ENCODE peak calls at places on chromosomes 7 and 10, in ten cellular contexts. X, V, J, T, Y, C, M, G, L and H are unnamed samples.

GRCh38 chr10:4196948-4197390 is 412.0 kb upstream of the KLF6 start:
- DNase-seq in L (no peak), M (no peak), X (no peak), V (no peak), Y (peak), C (no peak), J (no peak), T (no peak), G (peak), H (no peak)

GRCh38 chr7:30460246-30460633 is 18.3 kb downstream of the NOD1 start:
- DNase-seq in J (no peak), G (no peak), L (no peak), V (no peak), Y (no peak), M (no peak), T (no peak), C (no peak), X (no peak), H (no peak)

GRCh38 chr7:41470081-41470480 is 232.8 kb downstream of the INHBA start:
- DNase-seq in T (no peak), J (no peak), L (no peak), C (no peak), Y (no peak), M (no peak), G (no peak), V (no peak), X (no peak), H (no peak)

GRCh38 chr7:55056577-55057480 is 38.0 kb downstream of the EGFR start:
- DNase-seq in T (peak), M (peak), X (no peak), Y (no peak), J (no peak), C (no peak), V (no peak), L (no peak), G (no peak), H (no peak)

GRCh38 chr7:155377837-155378579 is 79.9 kb upstream of the EN2 start:
- DNase-seq in T (no peak), G (peak), C (no peak), M (no peak), V (no peak), X (no peak), L (no peak), Y (peak), J (no peak), H (peak)

GRCh38 chr7:132609222-132609621 is 33.0 kb upstream of the PLXNA4 start:
- DNase-seq in Y (peak), C (no peak), X (no peak), G (no peak), L (no peak), V (no peak), M (no peak), J (no peak), T (no peak), H (no peak)

GRCh38 chr10:22339761-22340361 is 5.4 kb upstream of the SPAG6 start:
- DNase-seq in J (no peak), C (no peak), M (peak), Y (no peak), T (no peak), V (peak), X (no peak), L (no peak), G (no peak), H (no peak)

GRCh38 chr10:64067009-64067606 is 545.9 kb downstream of the REEP3 start:
- DNase-seq in J (no peak), M (no peak), V (no peak), G (no peak), X (no peak), T (no peak), L (no peak), C (no peak), Y (no peak), H (no peak)

GRCh38 chr7:38744746-38745145 is 113.6 kb upstream of the AMPH start:
- DNase-seq in M (peak), G (peak), T (no peak), J (no peak), V (peak), L (peak), C (no peak), X (no peak), Y (peak), H (no peak)

GRCh38 chr10:47049906-47050305 is 138.7 kb downstream of the PTPN20 start:
- DNase-seq in L (no peak), G (no peak), J (no peak), X (peak), M (no peak), T (no peak), C (peak), V (no peak), Y (no peak), H (no peak)

GRCh38 chr7:77461246-77461645 is 45.1 kb upstream of the GSAP start:
- DNase-seq in J (no peak), X (no peak), M (no peak), T (no peak), Y (no peak), G (no peak), L (no peak), C (no peak), V (peak), H (no peak)

GRCh38 chr10:125117941-125118630 is 42.3 kb downstream of the CTBP2 start:
- DNase-seq in J (no peak), Y (no peak), M (peak), T (no peak), C (peak), G (no peak), V (no peak), L (no peak), X (no peak), H (no peak)

GRCh38 chr10:98296514-98296913 is 28.5 kb upstream of the LOXL4 start:
- DNase-seq in J (no peak), V (no peak), C (no peak), M (peak), Y (no peak), T (no peak), X (no peak), L (no peak), G (peak), H (no peak)
- TF ChIP-seq CTCF in J (no peak), V (no peak), C (no peak), M (no peak), Y (no peak), T (no peak), X (no peak), L (no peak), G (no peak), H (no peak)

DNA sequence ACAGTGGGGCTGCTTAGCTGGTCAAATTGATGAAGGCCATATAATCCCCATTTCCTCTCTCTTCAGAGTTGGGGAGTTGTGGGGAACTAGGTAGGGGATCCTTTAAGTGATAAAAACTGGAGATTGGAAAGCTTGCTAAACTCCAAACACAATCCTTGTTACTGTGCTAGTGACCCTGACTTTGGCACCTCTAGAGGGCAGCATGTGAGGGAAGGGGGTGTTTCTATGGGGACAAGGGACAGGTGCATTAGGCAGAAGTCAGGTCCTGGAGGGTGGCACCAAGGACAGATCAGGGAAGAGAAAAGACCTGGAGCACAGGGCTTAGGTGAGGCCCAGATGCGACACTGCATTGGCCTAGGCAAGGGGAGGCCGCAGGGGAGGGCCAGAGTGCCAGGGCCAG is 66.9 kb downstream of the CDHR3 start:
- DNase-seq in J (no peak), M (no peak), L (no peak), G (no peak), C (no peak), Y (no peak), V (no peak), X (no peak), T (no peak), H (no peak)
- TF ChIP-seq CTCF in J (no peak), M (no peak), L (no peak), G (no peak), C (no peak), Y (no peak), V (no peak), X (no peak), T (no peak), H (no peak)

DNA sequence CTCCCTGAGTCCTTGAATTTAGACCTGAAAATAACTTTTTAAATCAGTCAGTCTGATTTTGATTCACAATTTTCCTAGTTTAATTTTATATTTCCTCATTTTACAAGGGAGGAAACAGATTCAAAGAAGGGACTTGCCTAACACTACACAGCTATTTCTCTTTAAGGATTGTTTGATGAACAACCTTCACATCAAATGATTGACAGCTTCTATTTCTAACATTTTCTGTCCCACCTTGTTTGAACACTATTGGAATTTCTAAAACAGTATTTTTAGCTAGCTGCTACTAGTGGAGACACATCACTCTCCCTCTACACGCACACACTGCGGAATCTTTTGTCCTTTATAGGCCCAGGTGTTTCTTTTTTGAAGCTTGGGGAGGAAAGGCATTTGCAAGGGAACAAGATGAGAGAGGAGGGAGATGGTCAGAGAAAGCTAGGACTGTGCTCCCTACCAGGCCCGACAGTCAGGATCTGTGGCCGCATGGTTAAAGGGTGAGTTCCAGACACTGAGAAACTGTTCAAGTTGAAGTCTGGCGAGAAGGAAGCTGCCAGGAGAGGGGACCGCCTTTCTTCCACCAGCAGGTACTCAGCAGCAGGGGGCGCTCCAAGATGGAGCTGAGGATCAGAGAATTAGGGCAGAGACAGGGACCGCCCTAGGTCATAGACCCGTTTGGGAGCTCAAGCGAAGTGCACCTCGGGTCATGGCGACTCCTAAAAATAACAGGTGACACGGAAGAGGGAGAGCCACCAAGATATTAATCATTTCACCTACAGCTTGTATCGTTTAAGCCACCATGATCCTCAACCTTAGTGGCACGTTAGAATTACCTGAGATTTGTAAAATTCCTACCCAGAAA is 49.7 kb downstream of the DNAJC12 start:
- DNase-seq in X (peak), M (peak), Y (no peak), G (no peak), V (no peak), C (peak), T (peak), J (no peak), L (no peak), H (peak)
- TF ChIP-seq CTCF in X (peak), M (peak), Y (peak), G (peak), V (peak), C (peak), T (peak), J (peak), L (peak), H (peak)

GRCh38 chr10:77348711-77349110 is 288.9 kb downstream of the KCNMA1 start:
- DNase-seq in T (no peak), M (no peak), V (no peak), X (no peak), Y (peak), L (no peak), C (no peak), G (no peak), J (no peak), H (no peak)

GRCh38 chr10:77350134-77350533 is 287.5 kb downstream of the KCNMA1 start:
- DNase-seq in L (no peak), C (no peak), G (no peak), J (no peak), X (no peak), V (no peak), T (no peak), Y (no peak), M (no peak), H (no peak)

GRCh38 chr10:77351386-77351785 is 286.2 kb downstream of the KCNMA1 start:
- DNase-seq in C (no peak), X (no peak), G (peak), Y (peak), J (no peak), V (no peak), T (no peak), M (peak), L (no peak), H (no peak)

GRCh38 chr10:77349226-77349625 is 288.4 kb downstream of the KCNMA1 start:
- DNase-seq in G (peak), M (no peak), V (no peak), J (no peak), L (no peak), T (no peak), X (no peak), C (no peak), Y (peak), H (no peak)

DNA sequence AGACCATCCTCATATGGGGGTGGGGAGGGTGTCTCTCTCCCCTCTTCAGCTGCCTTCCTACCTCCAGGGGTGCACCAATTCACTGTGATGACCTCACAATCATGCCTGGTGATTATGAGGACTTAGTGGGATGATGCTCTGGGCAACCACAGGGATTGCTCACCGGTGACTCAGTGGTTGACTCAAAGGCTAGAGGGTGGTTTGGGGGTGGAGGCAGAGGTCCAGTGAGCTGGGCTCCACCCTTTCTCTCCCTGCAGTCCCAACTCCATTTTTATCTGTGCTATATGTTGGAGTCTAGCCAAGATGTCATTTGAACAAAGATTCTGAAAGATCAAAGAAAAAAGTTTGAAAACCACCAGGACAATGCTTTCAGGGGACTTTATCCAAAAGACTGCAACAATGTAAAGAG is 286.9 kb downstream of the KCNMA1 start:
- DNase-seq in J (peak), V (peak), M (peak), L (peak), Y (peak), X (no peak), G (peak), C (no peak), T (peak), H (no peak)
- TF ChIP-seq CTCF in J (peak), V (no peak), M (no peak), L (peak), Y (no peak), X (no peak), G (peak), C (no peak), T (no peak), H (no peak)

GRCh38 chr7:118590107-118590506 is 365.6 kb downstream of the ANKRD7 start:
- DNase-seq in J (no peak), X (no peak), Y (no peak), T (no peak), V (no peak), G (no peak), C (no peak), L (no peak), M (no peak), H (peak)
- TF ChIP-seq CTCF in J (peak), X (peak), Y (peak), T (no peak), V (peak), G (peak), C (peak), L (peak), M (no peak), H (peak)

DNA sequence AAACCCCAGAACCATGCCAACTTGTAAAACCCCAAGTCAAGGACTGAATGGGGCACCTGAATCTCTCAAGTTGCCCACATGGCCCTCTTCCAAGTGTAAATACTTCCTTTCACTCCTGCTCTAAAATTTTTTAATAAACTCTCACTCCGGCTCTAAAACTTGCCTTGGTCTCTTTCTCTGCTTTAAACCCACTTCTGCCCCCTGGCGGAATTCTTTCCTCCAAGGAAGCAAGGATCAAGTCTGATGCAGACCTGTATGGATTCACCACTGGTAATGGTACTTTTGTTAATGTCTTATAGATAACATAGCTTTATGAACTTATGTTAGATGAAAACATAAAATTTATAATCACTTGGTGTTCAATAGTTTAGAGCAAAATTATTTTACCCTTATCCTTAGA is 33.8 kb downstream of the SLC16A9 start:
- DNase-seq in M (no peak), X (no peak), V (no peak), G (no peak), C (no peak), Y (no peak), L (no peak), J (no peak), T (peak), H (peak)
- TF ChIP-seq CTCF in M (no peak), X (peak), V (peak), G (no peak), C (no peak), Y (no peak), L (no peak), J (no peak), T (peak), H (no peak)

GRCh38 chr10:23535381-23535780 is 96.5 kb downstream of the OTUD1 start:
- DNase-seq in L (no peak), J (no peak), C (no peak), Y (no peak), V (no peak), X (no peak), G (no peak), M (no peak), T (no peak), H (no peak)
- TF ChIP-seq CTCF in L (no peak), J (peak), C (peak), Y (no peak), V (no peak), X (no peak), G (no peak), M (no peak), T (no peak), H (no peak)

GRCh38 chr7:70486977-70487376 is 645.0 kb upstream of the GALNT17 start:
- DNase-seq in T (no peak), J (no peak), M (no peak), Y (no peak), C (no peak), X (no peak), L (no peak), V (no peak), G (no peak), H (no peak)
- TF ChIP-seq CTCF in T (no peak), J (no peak), M (no peak), Y (no peak), C (no peak), X (no peak), L (no peak), V (no peak), G (no peak), H (no peak)

DNA sequence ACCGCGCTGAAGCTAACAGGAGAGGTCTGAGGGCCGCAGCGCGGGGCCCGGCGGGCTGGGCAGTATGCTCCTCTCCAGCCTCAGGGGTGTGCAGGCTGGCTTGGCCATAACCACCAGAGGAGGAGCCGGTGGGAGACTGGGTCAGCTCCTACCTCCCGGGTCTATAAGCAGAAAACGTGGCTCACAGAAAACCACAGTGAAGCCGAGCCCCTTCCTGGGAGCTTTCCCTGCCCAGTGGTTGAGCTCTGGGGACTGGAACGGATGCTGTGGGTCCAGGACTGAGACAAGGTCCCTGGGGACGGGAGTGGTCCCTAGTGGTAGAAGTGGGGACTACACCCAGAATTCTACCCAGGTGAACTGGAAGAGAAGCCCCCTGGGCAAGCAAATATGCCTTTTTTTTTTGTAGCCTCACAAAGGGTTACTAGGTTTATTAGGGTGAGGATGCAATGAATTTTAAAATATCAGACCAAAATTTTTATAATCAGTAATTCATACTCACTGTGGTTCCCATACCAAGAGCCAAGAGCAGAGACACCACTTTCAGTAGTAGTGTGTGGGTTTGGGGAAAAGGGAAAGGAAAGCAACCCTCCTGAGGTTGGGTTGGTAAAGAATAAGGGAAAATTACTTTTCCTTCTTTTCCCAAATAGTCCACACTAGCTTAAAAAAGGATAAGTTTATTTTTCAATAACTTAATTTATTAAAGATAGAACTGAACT is 67.9 kb upstream of the PRKCQ start:
- DNase-seq in G (no peak), V (no peak), Y (peak), C (peak), M (peak), J (no peak), X (peak), T (peak), L (no peak), H (peak)
- TF ChIP-seq CTCF in G (peak), V (peak), Y (peak), C (peak), M (peak), J (peak), X (peak), T (peak), L (peak), H (peak)

GRCh38 chr7:91869661-91870060 is 10.8 kb downstream of the MTERF1 start:
- DNase-seq in X (no peak), L (no peak), Y (no peak), G (no peak), T (peak), C (no peak), V (no peak), M (no peak), J (no peak), H (no peak)
- TF ChIP-seq CTCF in X (no peak), L (no peak), Y (no peak), G (no peak), T (no peak), C (no peak), V (no peak), M (no peak), J (no peak), H (no peak)